ENCODE peak calls at places on chromosomes 11 and 22, in five cellular contexts. One of them, this sample, is unnamed. For H3K36me3, the result is how much of the 10 kb centered on the place peaks cover.

GRCh38 chr11:16936643-16937042 is 77.6 kb downstream of the PLEKHA7 start:
- DNase-seq in naive thymus-derived CD4-positive, alpha-beta T cell: no peak
- DNase-seq in body of pancreas: peak
- DNase-seq in SK-N-SH: no peak
- DNase-seq in transverse colon: no peak
- DNase-seq in this sample: no peak

GRCh38 chr11:44708523-44709280 is 18.1 kb upstream of the TSPAN18 start:
- DNase-seq in naive thymus-derived CD4-positive, alpha-beta T cell: no peak
- DNase-seq in body of pancreas: no peak
- DNase-seq in SK-N-SH: no peak
- DNase-seq in transverse colon: no peak
- DNase-seq in this sample: no peak

GRCh38 chr11:45918331-45918941 is 759 bp upstream of the PEX16 start:
- DNase-seq in naive thymus-derived CD4-positive, alpha-beta T cell: no peak
- DNase-seq in body of pancreas: peak
- DNase-seq in SK-N-SH: peak
- DNase-seq in transverse colon: peak
- DNase-seq in this sample: peak

GRCh38 chr11:30260813-30261212 is 30.0 kb downstream of the FSHB start:
- DNase-seq in naive thymus-derived CD4-positive, alpha-beta T cell: no peak
- DNase-seq in body of pancreas: no peak
- DNase-seq in SK-N-SH: no peak
- DNase-seq in transverse colon: no peak
- DNase-seq in this sample: no peak

GRCh38 chr11:40787243-40787642 is 672.2 kb downstream of the LRRC4C start:
- DNase-seq in naive thymus-derived CD4-positive, alpha-beta T cell: no peak
- DNase-seq in body of pancreas: no peak
- DNase-seq in SK-N-SH: no peak
- DNase-seq in transverse colon: no peak
- DNase-seq in this sample: peak

GRCh38 chr11:47478651-47479329 is 29.9 kb upstream of the RAPSN start:
- DNase-seq in naive thymus-derived CD4-positive, alpha-beta T cell: no peak
- DNase-seq in body of pancreas: no peak
- DNase-seq in SK-N-SH: no peak
- DNase-seq in transverse colon: no peak
- DNase-seq in this sample: no peak

GRCh38 chr22:22110548-22111266 is 128.1 kb upstream of the TOP3B start:
- DNase-seq in naive thymus-derived CD4-positive, alpha-beta T cell: no peak
- DNase-seq in body of pancreas: peak
- DNase-seq in SK-N-SH: peak
- DNase-seq in transverse colon: peak
- DNase-seq in this sample: peak

GRCh38 chr22:17119481-17120202 is 1.5 kb downstream of the TMEM121B start:
- DNase-seq in naive thymus-derived CD4-positive, alpha-beta T cell: no peak
- DNase-seq in body of pancreas: peak
- DNase-seq in SK-N-SH: peak
- DNase-seq in transverse colon: peak
- DNase-seq in this sample: peak

GRCh38 chr11:13868710-13869403 is 93.7 kb upstream of the SPON1 start:
- DNase-seq in naive thymus-derived CD4-positive, alpha-beta T cell: peak
- DNase-seq in body of pancreas: no peak
- DNase-seq in SK-N-SH: no peak
- DNase-seq in transverse colon: no peak
- DNase-seq in this sample: no peak

GRCh38 chr22:24541681-24542515 is 13.0 kb downstream of the GUCD1 start:
- DNase-seq in naive thymus-derived CD4-positive, alpha-beta T cell: no peak
- DNase-seq in body of pancreas: no peak
- DNase-seq in SK-N-SH: no peak
- DNase-seq in transverse colon: no peak
- DNase-seq in this sample: no peak

GRCh38 chr22:24542641-24543040 is 12.3 kb downstream of the GUCD1 start:
- DNase-seq in naive thymus-derived CD4-positive, alpha-beta T cell: no peak
- DNase-seq in body of pancreas: peak
- DNase-seq in SK-N-SH: no peak
- DNase-seq in transverse colon: no peak
- DNase-seq in this sample: no peak

GRCh38 chr22:24540470-24540869 is 14.5 kb downstream of the GUCD1 start:
- DNase-seq in naive thymus-derived CD4-positive, alpha-beta T cell: no peak
- DNase-seq in body of pancreas: no peak
- DNase-seq in SK-N-SH: no peak
- DNase-seq in transverse colon: no peak
- DNase-seq in this sample: no peak

GRCh38 chr22:24543068-24543675 is 11.8 kb downstream of the GUCD1 start:
- DNase-seq in naive thymus-derived CD4-positive, alpha-beta T cell: no peak
- DNase-seq in body of pancreas: no peak
- DNase-seq in SK-N-SH: no peak
- DNase-seq in transverse colon: no peak
- DNase-seq in this sample: no peak

GRCh38 chr22:24543679-24544243 is 11.2 kb downstream of the GUCD1 start:
- DNase-seq in naive thymus-derived CD4-positive, alpha-beta T cell: no peak
- DNase-seq in body of pancreas: no peak
- DNase-seq in SK-N-SH: no peak
- DNase-seq in transverse colon: no peak
- DNase-seq in this sample: no peak
- H3K36me3 ChIP-seq in naive thymus-derived CD4-positive, alpha-beta T cell: half or more
- H3K36me3 ChIP-seq in body of pancreas: under half
- H3K36me3 ChIP-seq in SK-N-SH: half or more
- H3K36me3 ChIP-seq in transverse colon: under half
- H3K36me3 ChIP-seq in this sample: under half

GRCh38 chr11:61052182-61052972 is 49.9 kb upstream of the CD5 start:
- DNase-seq in naive thymus-derived CD4-positive, alpha-beta T cell: no peak
- DNase-seq in body of pancreas: no peak
- DNase-seq in SK-N-SH: no peak
- DNase-seq in transverse colon: no peak
- DNase-seq in this sample: no peak

GRCh38 chr11:61049854-61050253 is 52.4 kb upstream of the CD5 start:
- DNase-seq in naive thymus-derived CD4-positive, alpha-beta T cell: no peak
- DNase-seq in body of pancreas: no peak
- DNase-seq in SK-N-SH: no peak
- DNase-seq in transverse colon: no peak
- DNase-seq in this sample: no peak

GRCh38 chr11:61045271-61045670 is 57.0 kb upstream of the CD5 start:
- DNase-seq in naive thymus-derived CD4-positive, alpha-beta T cell: no peak
- DNase-seq in body of pancreas: no peak
- DNase-seq in SK-N-SH: no peak
- DNase-seq in transverse colon: no peak
- DNase-seq in this sample: no peak

GRCh38 chr11:61048368-61049065 is 53.8 kb upstream of the CD5 start:
- DNase-seq in naive thymus-derived CD4-positive, alpha-beta T cell: no peak
- DNase-seq in body of pancreas: no peak
- DNase-seq in SK-N-SH: no peak
- DNase-seq in transverse colon: no peak
- DNase-seq in this sample: no peak

DNA sequence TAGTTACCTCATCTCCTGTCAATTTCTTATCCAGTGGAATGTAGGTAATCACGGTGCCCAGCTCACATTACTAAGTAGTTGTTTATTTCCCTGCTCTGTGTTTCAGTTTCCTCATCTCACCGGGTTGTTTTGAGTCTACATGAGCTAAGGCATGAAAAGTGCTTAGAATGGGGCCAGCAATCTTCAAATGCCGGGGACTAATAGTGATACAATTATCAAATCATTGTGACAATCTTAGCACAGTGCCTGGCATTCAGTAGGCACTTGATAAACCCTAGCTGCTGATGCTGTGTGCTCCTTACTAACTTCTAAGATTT is 53.3 kb upstream of the CD5 start:
- DNase-seq in naive thymus-derived CD4-positive, alpha-beta T cell: no peak
- DNase-seq in body of pancreas: no peak
- DNase-seq in SK-N-SH: no peak
- DNase-seq in transverse colon: no peak
- DNase-seq in this sample: no peak
- H3K4me3 ChIP-seq in naive thymus-derived CD4-positive, alpha-beta T cell: no peak
- H3K4me3 ChIP-seq in body of pancreas: no peak
- H3K4me3 ChIP-seq in SK-N-SH: no peak
- H3K4me3 ChIP-seq in transverse colon: no peak
- H3K4me3 ChIP-seq in this sample: no peak

GRCh38 chr22:46317646-46318045 is 17.9 kb upstream of the TRMU start:
- DNase-seq in naive thymus-derived CD4-positive, alpha-beta T cell: no peak
- DNase-seq in body of pancreas: no peak
- DNase-seq in SK-N-SH: no peak
- DNase-seq in transverse colon: no peak
- DNase-seq in this sample: no peak

GRCh38 chr22:46320166-46320710 is 15.3 kb upstream of the TRMU start:
- DNase-seq in naive thymus-derived CD4-positive, alpha-beta T cell: no peak
- DNase-seq in body of pancreas: no peak
- DNase-seq in SK-N-SH: no peak
- DNase-seq in transverse colon: no peak
- DNase-seq in this sample: no peak

GRCh38 chr22:46318576-46318975 is 16.9 kb upstream of the TRMU start:
- DNase-seq in naive thymus-derived CD4-positive, alpha-beta T cell: no peak
- DNase-seq in body of pancreas: no peak
- DNase-seq in SK-N-SH: no peak
- DNase-seq in transverse colon: no peak
- DNase-seq in this sample: peak

GRCh38 chr22:46320716-46321386 is 14.7 kb upstream of the TRMU start:
- DNase-seq in naive thymus-derived CD4-positive, alpha-beta T cell: no peak
- DNase-seq in body of pancreas: no peak
- DNase-seq in SK-N-SH: no peak
- DNase-seq in transverse colon: no peak
- DNase-seq in this sample: peak

DNA sequence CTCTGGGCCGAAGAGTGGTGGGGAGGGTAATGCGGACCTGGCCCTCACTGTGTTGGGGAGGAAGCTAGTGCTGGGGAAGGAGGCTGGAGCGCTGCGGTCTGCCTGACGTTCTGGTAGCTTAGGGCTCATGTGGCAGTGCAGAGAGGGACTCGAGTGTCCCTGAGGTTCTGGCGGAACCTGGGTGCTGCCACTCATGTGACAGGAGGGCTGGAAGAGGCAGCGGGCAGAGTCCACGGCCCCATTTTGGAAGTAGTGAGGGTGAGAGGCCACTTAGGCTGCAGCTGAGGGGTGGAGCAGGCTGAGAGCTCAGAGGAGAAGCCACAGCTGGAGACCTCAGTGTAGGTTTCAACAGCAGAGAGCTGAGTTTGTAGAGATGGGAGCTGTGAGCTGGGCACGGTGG is 16.2 kb upstream of the TRMU start:
- DNase-seq in naive thymus-derived CD4-positive, alpha-beta T cell: no peak
- DNase-seq in body of pancreas: no peak
- DNase-seq in SK-N-SH: no peak
- DNase-seq in transverse colon: no peak
- DNase-seq in this sample: peak
- H3K36me3 ChIP-seq in naive thymus-derived CD4-positive, alpha-beta T cell: under half
- H3K36me3 ChIP-seq in body of pancreas: under half
- H3K36me3 ChIP-seq in SK-N-SH: under half
- H3K36me3 ChIP-seq in transverse colon: under half
- H3K36me3 ChIP-seq in this sample: under half

DNA sequence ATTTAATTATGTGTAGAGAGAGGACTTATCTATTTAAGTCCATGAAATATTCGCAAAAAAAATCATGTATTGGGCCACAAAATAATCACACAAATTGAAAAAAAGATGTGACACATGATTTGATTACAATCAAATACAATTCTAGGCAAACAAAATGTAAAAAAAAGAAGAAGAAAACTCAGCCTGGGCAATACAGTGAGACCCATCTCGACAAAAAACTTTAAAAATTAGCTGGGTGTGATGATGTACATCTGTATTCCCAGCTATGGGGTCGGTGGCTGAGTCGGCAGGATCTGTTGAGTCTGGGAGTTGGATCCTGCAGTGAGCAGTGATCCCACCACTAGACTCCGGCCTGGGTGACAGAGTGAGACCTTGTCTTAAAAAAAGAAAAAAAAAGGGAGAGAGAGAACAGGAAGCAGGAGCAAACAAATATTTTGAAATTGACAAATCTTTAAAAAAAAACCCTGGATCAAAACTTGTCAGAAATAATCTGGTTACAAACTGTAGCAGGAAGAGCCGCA is 3.1 kb upstream of the TYMP start:
- DNase-seq in naive thymus-derived CD4-positive, alpha-beta T cell: no peak
- DNase-seq in body of pancreas: no peak
- DNase-seq in SK-N-SH: no peak
- DNase-seq in transverse colon: no peak
- DNase-seq in this sample: no peak
- H3K4me3 ChIP-seq in naive thymus-derived CD4-positive, alpha-beta T cell: no peak
- H3K4me3 ChIP-seq in body of pancreas: no peak
- H3K4me3 ChIP-seq in SK-N-SH: no peak
- H3K4me3 ChIP-seq in transverse colon: no peak
- H3K4me3 ChIP-seq in this sample: no peak

GRCh38 chr11:34091825-34092224 is 13.6 kb upstream of the NAT10 start:
- DNase-seq in naive thymus-derived CD4-positive, alpha-beta T cell: no peak
- DNase-seq in body of pancreas: no peak
- DNase-seq in SK-N-SH: no peak
- DNase-seq in transverse colon: no peak
- DNase-seq in this sample: no peak
- H3K36me3 ChIP-seq in naive thymus-derived CD4-positive, alpha-beta T cell: half or more
- H3K36me3 ChIP-seq in body of pancreas: half or more
- H3K36me3 ChIP-seq in SK-N-SH: half or more
- H3K36me3 ChIP-seq in transverse colon: under half
- H3K36me3 ChIP-seq in this sample: under half